ENCODE peak calls at places on chromosomes 2 and 18, in ten cellular contexts. Q is sigmoid colon, N is stomach, L is NB4, Z is HCT116, O is lower leg skin, W is body of pancreas, F is vagina, S is adrenal gland, H is uterus. A is an unnamed sample.

GRCh38 chr18:58208207-58208944 is 164.3 kb downstream of the NEDD4L start:
- DNase-seq in Q (no peak), N (no peak), L (no peak), Z (no peak), O (no peak), W (no peak), F (no peak), S (no peak), H (no peak), A (no peak)

GRCh38 chr2:79178073-79178720 is 18.6 kb upstream of the REG3A start:
- DNase-seq in Q (no peak), N (no peak), L (no peak), Z (no peak), O (no peak), W (peak; percentile 43), F (no peak), S (no peak), H (no peak), A (no peak)

GRCh38 chr2:33085646-33086045 is 138.9 kb downstream of the LTBP1 start:
- DNase-seq in Q (no peak), N (no peak), L (no peak), Z (no peak), O (no peak), W (no peak), F (no peak), S (no peak), H (no peak), A (peak; percentile 26)

GRCh38 chr18:49305688-49306336 is 154.6 kb downstream of the DYM start:
- DNase-seq in Q (no peak), N (no peak), L (no peak), Z (no peak), O (no peak), W (no peak), F (no peak), S (no peak), H (no peak), A (no peak)

GRCh38 chr18:23143059-23143831 is 8.0 kb downstream of the CABLES1 start:
- DNase-seq in Q (no peak), N (no peak), L (peak; percentile 90), Z (peak; percentile 54), O (peak; percentile 79), W (no peak), F (no peak), S (peak; percentile 48), H (peak; percentile 56), A (peak; percentile 50)

GRCh38 chr2:95057535-95058453 is 32.3 kb downstream of the MAL start:
- DNase-seq in Q (peak; percentile 75), N (peak; percentile 24), L (no peak), Z (no peak), O (no peak), W (no peak), F (no peak), S (no peak), H (no peak), A (no peak)

GRCh38 chr2:46827274-46827930 is 88.2 kb downstream of the MCFD2 start:
- DNase-seq in Q (no peak), N (no peak), L (peak; percentile 82), Z (no peak), O (no peak), W (no peak), F (no peak), S (no peak), H (no peak), A (no peak)

GRCh38 chr2:205261631-205262030 is 420.7 kb upstream of the NRP2 start:
- DNase-seq in Q (no peak), N (no peak), L (no peak), Z (no peak), O (no peak), W (no peak), F (no peak), S (no peak), H (no peak), A (no peak)

GRCh38 chr2:239245872-239246701 is 154.7 kb downstream of the HDAC4 start:
- DNase-seq in Q (peak; percentile 89), N (peak; percentile 66), L (no peak), Z (no peak), O (no peak), W (peak; percentile 53), F (no peak), S (peak; percentile 63), H (no peak), A (no peak)

GRCh38 chr2:233584210-233584609 is 17.6 kb upstream of the USP40 start:
- DNase-seq in Q (no peak), N (no peak), L (no peak), Z (no peak), O (no peak), W (no peak), F (no peak), S (no peak), H (no peak), A (no peak)

GRCh38 chr2:38702413-38702812 is 36.5 kb downstream of the GALM start:
- DNase-seq in Q (no peak), N (no peak), L (no peak), Z (no peak), O (no peak), W (no peak), F (no peak), S (no peak), H (no peak), A (no peak)

GRCh38 chr2:224412064-224412921 is 10.4 kb upstream of the FAM124B start:
- DNase-seq in Q (no peak), N (no peak), L (no peak), Z (no peak), O (peak; percentile 41), W (no peak), F (peak; percentile 81), S (no peak), H (no peak), A (no peak)

GRCh38 chr2:72973566-72974435 is 56.5 kb downstream of the EMX1 start:
- DNase-seq in Q (no peak), N (peak; percentile 63), L (peak; percentile 78), Z (peak; percentile 36), O (no peak), W (peak; percentile 59), F (no peak), S (peak; percentile 48), H (no peak), A (peak; percentile 46)

GRCh38 chr2:238075397-238075796 is 14.6 kb downstream of the SCLY start:
- DNase-seq in Q (no peak), N (no peak), L (no peak), Z (no peak), O (no peak), W (no peak), F (no peak), S (no peak), H (no peak), A (no peak)

GRCh38 chr2:85733121-85733960 is 20.4 kb upstream of the ATOH8 start:
- DNase-seq in Q (peak; percentile 60), N (no peak), L (no peak), Z (no peak), O (no peak), W (no peak), F (no peak), S (no peak), H (no peak), A (no peak)
- TF ChIP-seq POLR2A in Q (no peak), N (no peak), L (no peak), Z (no peak), O (no peak), W (no peak), F (no peak), S (no peak), H (no peak), A (no peak)

GRCh38 chr2:175168564-175168945 is 552 bp upstream of the ATF2 start:
- DNase-seq in Q (no peak), N (no peak), L (no peak), Z (no peak), O (no peak), W (no peak), F (no peak), S (no peak), H (no peak), A (no peak)

GRCh38 chr2:175169191-175169590 is 1.2 kb upstream of the ATF2 start:
- DNase-seq in Q (no peak), N (no peak), L (no peak), Z (no peak), O (no peak), W (no peak), F (no peak), S (no peak), H (no peak), A (peak; percentile 32)

GRCh38 chr2:175166216-175166824 is 1.7 kb downstream of the ATF2 start:
- DNase-seq in Q (no peak), N (no peak), L (no peak), Z (no peak), O (no peak), W (no peak), F (no peak), S (no peak), H (no peak), A (no peak)

GRCh38 chr2:175167076-175167791 is 769 bp downstream of the ATF2 start:
- DNase-seq in Q (no peak), N (no peak), L (no peak), Z (no peak), O (peak; percentile 26), W (peak; percentile 39), F (no peak), S (peak; percentile 45), H (peak; percentile 28), A (no peak)

GRCh38 chr2:175167792-175168563 is at the start of gene ATF2:
- DNase-seq in Q (peak; percentile 100), N (peak; percentile 97), L (peak; percentile 100), Z (peak; percentile 99), O (peak; percentile 99), W (peak; percentile 98), F (peak; percentile 100), S (peak; percentile 100), H (peak; percentile 99), A (peak; percentile 99)
- TF ChIP-seq POLR2A in Q (peak; percentile 55), N (peak; percentile 14), L (peak; percentile 36), Z (no peak), O (no peak), W (no peak), F (no peak), S (peak; percentile 89), H (peak; percentile 94), A (peak; percentile 74)

GRCh38 chr2:231985823-231986261 is 24.3 kb downstream of the DIS3L2 start:
- DNase-seq in Q (no peak), N (no peak), L (peak; percentile 23), Z (peak; percentile 27), O (peak; percentile 49), W (no peak), F (no peak), S (no peak), H (no peak), A (peak; percentile 41)
- TF ChIP-seq POLR2A in Q (no peak), N (no peak), L (no peak), Z (no peak), O (no peak), W (no peak), F (no peak), S (no peak), H (no peak), A (no peak)

GRCh38 chr18:13179566-13180113 is 38.9 kb upstream of the LDLRAD4 start:
- DNase-seq in Q (no peak), N (no peak), L (no peak), Z (no peak), O (no peak), W (no peak), F (no peak), S (no peak), H (no peak), A (no peak)
- TF ChIP-seq POLR2A in Q (no peak), N (no peak), L (no peak), Z (no peak), O (no peak), W (no peak), F (no peak), S (no peak), H (no peak), A (no peak)